ENCODE peak calls at places on chromosomes 13 and 19, in seven cellular contexts. T is AG04450, J is ovary, K is lung, R is endothelial cell of umbilical vein, G is psoas muscle, F is body of pancreas. S is an unnamed sample. For H3K9me3, the result is how much of the 10 kb centered on the place peaks cover.

GRCh38 chr19:35107541-35107939 is 8.1 kb upstream of the FXYD3 start:
- DNase-seq in T (no peak), J (no peak), K (no peak), R (no peak), G (no peak), F (peak), S (no peak)

GRCh38 chr13:40961224-40961623 is 57.9 kb downstream of the ELF1 start:
- DNase-seq in T (no peak), J (no peak), K (no peak), R (no peak), G (no peak), F (no peak), S (no peak)

GRCh38 chr19:799076-799881 is 2.0 kb downstream of the PTBP1 start:
- DNase-seq in T (no peak), J (peak), K (no peak), R (peak), G (peak), F (peak), S (no peak)

GRCh38 chr13:79187917-79188699 is 217.9 kb downstream of the RBM26 start:
- DNase-seq in T (no peak), J (no peak), K (no peak), R (no peak), G (no peak), F (no peak), S (no peak)

GRCh38 chr19:3387645-3388589 is 21.5 kb downstream of the NFIC start:
- DNase-seq in T (no peak), J (peak), K (peak), R (peak), G (peak), F (peak), S (peak)

GRCh38 chr13:108003626-108004025 is 211.7 kb downstream of the LIG4 start:
- DNase-seq in T (no peak), J (no peak), K (no peak), R (no peak), G (no peak), F (no peak), S (no peak)

GRCh38 chr19:31818740-31819228 is 469.5 kb upstream of the TSHZ3 start:
- DNase-seq in T (no peak), J (no peak), K (no peak), R (no peak), G (no peak), F (no peak), S (no peak)

GRCh38 chr13:24887759-24888158 is 123.8 kb downstream of the RNF17 start:
- DNase-seq in T (no peak), J (no peak), K (no peak), R (no peak), G (no peak), F (no peak), S (no peak)

GRCh38 chr13:20492641-20493040 is 33.0 kb downstream of the CRYL1 start:
- DNase-seq in T (no peak), J (no peak), K (no peak), R (peak), G (no peak), F (no peak), S (no peak)

GRCh38 chr13:104011505-104012270 is 945.5 kb upstream of the SLC10A2 start:
- DNase-seq in T (no peak), J (peak), K (no peak), R (no peak), G (no peak), F (peak), S (no peak)

GRCh38 chr13:75693227-75693626 is 57.1 kb downstream of the LMO7 start:
- DNase-seq in T (no peak), J (no peak), K (no peak), R (no peak), G (no peak), F (no peak), S (no peak)

GRCh38 chr19:30064776-30065494 is 122.9 kb downstream of the URI1 start:
- DNase-seq in T (no peak), J (no peak), K (no peak), R (no peak), G (no peak), F (no peak), S (no peak)

GRCh38 chr19:5337886-5338595 is 2.6 kb downstream of the PTPRS start:
- DNase-seq in T (no peak), J (no peak), K (no peak), R (no peak), G (no peak), F (no peak), S (no peak)

GRCh38 chr13:60398949-60399589 is 2.0 kb downstream of the TDRD3 start:
- DNase-seq in T (no peak), J (no peak), K (no peak), R (peak), G (no peak), F (peak), S (no peak)

GRCh38 chr13:51618626-51619025 is 34.4 kb downstream of the WDFY2 start:
- DNase-seq in T (no peak), J (no peak), K (no peak), R (no peak), G (no peak), F (no peak), S (no peak)

GRCh38 chr13:25847145-25847544 is 204.7 kb downstream of the SHISA2 start:
- DNase-seq in T (no peak), J (no peak), K (no peak), R (no peak), G (no peak), F (no peak), S (no peak)

GRCh38 chr13:81017525-81018152 is 676.7 kb upstream of the SPRY2 start:
- DNase-seq in T (no peak), J (no peak), K (no peak), R (peak), G (no peak), F (no peak), S (no peak)

GRCh38 chr13:51739403-51740112 is 64.4 kb downstream of the DHRS12 start:
- DNase-seq in T (no peak), J (peak), K (no peak), R (no peak), G (peak), F (peak), S (no peak)

GRCh38 chr13:26132756-26133155 is 80.9 kb upstream of the SHISA2 start:
- DNase-seq in T (no peak), J (no peak), K (no peak), R (peak), G (no peak), F (no peak), S (no peak)

DNA sequence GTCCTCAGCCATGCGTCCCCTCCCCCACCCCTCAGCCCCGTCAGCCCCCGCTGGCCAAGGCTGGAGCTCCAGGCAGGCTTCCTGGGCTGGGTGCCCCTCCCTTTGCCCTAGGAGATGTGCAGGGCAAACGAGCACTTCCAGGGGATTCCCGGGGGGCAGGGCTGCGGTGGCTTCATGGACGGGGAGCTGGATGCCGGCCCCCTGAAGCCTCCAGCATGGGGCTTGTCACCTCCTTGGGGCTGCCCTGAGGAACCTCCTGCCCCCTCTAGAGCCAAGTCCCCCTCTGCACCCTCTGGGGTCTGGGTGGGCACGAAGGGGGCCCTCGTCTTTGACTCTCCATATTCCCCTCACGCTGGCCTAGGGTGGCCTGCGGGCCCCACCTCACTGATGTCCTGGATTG is 25.4 kb upstream of the SLC7A10 start:
- DNase-seq in T (no peak), J (no peak), K (no peak), R (no peak), G (no peak), F (no peak), S (no peak)
- H3K9me3 ChIP-seq in T (under half), J (under half), K (under half), R (under half), G (under half), F (under half), S (under half)

DNA sequence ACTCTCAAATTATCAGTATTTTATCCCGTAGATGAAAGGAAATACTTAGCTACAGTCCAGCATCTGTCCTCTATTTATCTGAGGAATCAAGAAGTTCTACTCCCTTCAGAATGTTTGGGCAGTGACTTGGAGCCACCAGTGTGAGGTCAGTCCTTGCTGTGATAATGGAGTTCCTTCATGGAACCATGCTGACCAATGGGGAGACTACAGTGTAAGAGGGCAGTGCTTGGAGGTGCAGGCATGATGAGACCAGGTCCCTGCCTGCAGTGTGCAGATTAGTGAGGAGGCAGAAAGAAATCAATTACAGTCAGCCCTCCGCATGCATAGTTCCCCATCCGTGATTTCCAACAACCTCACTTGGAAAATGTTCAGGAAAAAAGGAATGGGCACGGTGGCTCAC is at the start of gene C19orf18:
- DNase-seq in T (no peak), J (no peak), K (no peak), R (no peak), G (no peak), F (no peak), S (no peak)
- TF ChIP-seq CTCF in T (no peak), J (no peak), K (no peak), R (no peak), G (no peak), F (no peak), S (no peak)

DNA sequence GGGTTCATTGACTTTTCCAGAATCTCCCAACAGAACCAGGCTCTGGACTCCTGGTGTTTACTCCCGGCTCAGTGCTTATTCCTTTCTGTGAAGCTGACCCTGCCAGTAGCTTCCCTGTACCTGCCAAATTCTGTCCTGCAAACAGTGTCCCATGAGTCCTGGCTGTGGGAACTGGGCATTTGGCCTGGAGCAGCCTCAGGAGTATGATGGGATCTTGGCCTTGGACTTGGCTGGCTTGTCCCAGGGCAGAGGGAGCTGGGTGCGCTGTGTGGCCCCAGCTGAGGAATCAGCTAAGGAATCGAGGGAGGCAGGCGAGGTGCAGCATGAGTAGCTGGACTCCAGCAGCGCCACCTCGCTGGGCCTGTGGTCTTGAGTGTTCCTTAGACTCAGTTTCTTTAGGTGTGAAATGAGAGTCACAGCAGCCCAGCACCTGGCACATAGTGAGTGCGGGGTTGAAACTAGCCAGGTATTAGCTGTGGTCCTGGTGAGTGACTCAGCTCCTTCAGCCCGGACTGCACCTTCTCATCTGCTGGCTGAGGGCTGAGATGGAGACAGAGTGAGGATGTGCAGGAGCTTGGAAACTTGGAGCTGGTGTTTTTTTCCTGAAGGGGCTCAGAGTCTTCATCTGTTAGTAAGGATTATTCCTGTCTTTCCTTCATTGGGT is 10.4 kb downstream of the CLASRP start:
- DNase-seq in T (no peak), J (no peak), K (no peak), R (no peak), G (no peak), F (peak), S (peak)
- H3K4me3 ChIP-seq in T (no peak), J (no peak), K (no peak), R (no peak), G (no peak), F (no peak), S (no peak)

GRCh38 chr19:20186163-20186562 is 19.1 kb downstream of the ZNF486 start:
- DNase-seq in T (no peak), J (no peak), K (no peak), R (no peak), G (no peak), F (no peak), S (no peak)
- H3K9me3 ChIP-seq in T (under half), J (under half), K (under half), R (under half), G (under half), F (under half), S (under half)

GRCh38 chr13:33466262-33466661 is 180.7 kb upstream of the STARD13 start:
- DNase-seq in T (no peak), J (no peak), K (no peak), R (peak), G (no peak), F (no peak), S (no peak)
- TF ChIP-seq CTCF in T (peak), J (no peak), K (no peak), R (no peak), G (no peak), F (no peak), S (no peak)

DNA sequence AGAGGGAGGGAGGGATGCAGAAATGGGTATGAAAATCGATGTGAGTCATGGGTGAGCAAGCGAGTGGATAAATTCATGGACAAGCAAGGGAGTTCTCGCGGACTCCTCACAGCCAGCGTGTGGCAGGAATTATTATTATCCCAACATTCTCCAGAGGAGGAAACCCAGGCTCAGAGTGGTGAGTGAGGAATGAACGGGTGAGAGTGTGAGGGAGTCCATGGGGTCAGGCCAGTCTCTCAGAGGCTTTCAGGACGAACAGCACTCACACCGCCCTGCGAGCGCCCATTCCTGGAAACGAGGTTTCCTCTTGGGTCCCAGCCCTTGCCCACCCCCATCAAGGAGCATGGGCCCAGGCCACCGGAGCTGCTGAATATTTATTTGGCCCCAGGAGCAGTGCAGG is 6.3 kb upstream of the DNAAF3 start:
- DNase-seq in T (no peak), J (no peak), K (no peak), R (no peak), G (no peak), F (no peak), S (no peak)
- H3K4me3 ChIP-seq in T (peak), J (no peak), K (no peak), R (no peak), G (no peak), F (no peak), S (no peak)

DNA sequence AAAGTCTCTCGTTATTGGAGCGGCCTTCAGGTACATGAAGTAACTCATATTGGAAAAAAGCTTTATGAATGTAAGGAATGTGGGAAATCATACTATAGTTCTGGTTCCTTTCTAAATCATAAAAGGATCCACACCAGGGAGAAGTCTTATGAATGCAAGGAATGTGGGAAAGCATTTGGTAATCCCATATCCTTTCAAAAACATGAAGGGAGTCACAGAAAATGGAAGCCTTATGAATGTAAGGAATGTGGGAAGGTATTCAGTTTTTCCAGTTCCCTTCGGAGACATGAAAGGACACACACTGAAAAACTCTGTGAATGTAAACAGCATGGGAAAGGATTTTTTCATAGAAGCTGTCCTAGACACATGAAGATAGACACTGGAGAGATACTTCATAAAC is 27.9 kb downstream of the ZNF20 start:
- DNase-seq in T (no peak), J (no peak), K (no peak), R (no peak), G (no peak), F (no peak), S (no peak)
- H3K9me3 ChIP-seq in T (half or more), J (under half), K (under half), R (under half), G (under half), F (under half), S (half or more)

GRCh38 chr19:10928563-10929401 is at the start of the genes TIMM29 and YIPF2:
- DNase-seq in T (peak), J (peak), K (peak), R (peak), G (peak), F (peak), S (peak)
- TF ChIP-seq CTCF in T (no peak), J (no peak), K (no peak), R (no peak), G (no peak), F (no peak), S (no peak)

S was measured in heart right ventricle.